ENCODE peak calls at places on chromosomes 3 and 15, in nine cellular contexts. W is brain microvascular endothelial cell; A is stimulated activated CD8-positive, alpha-beta memory T cell treated with anti-CD3 and anti-CD28 coated beads, Interleukin-7, amount 100 ng/mL, for 1 hour; D is Calu3; F is SK-N-SH; C is NCI-H2029 treated with DMSO at 0.1 percent for 48 hours; O is activated naive CD4-positive, alpha-beta T cell treated with anti-CD3 and anti-CD28 coated beads, Interleukin-2, amount 50 U/mL, for 16 hours; X is stimulated activated CD4-positive, alpha-beta T cell treated with anti-CD3 and anti-CD28 coated beads, Interleukin-1b, Interleukin-23, amount 100 ng/mL, for 24 hours; B is NCI-H1092 treated with DMSO at 0.1 percent for 48 hours. Z is an unnamed sample.

GRCh38 chr3:123949606-123950005 is 11.4 kb downstream of the CCDC14 start:
- DNase-seq in C (no peak), W (peak; percentile 55), A (no peak), F (no peak), O (no peak), D (no peak), B (no peak), X (no peak), Z (no peak)

GRCh38 chr3:138440596-138440995 is 6.2 kb downstream of the ESYT3 start:
- DNase-seq in C (no peak), F (peak; percentile 7), A (no peak), D (no peak), X (no peak), B (no peak), W (peak; percentile 7), O (no peak), Z (no peak)

GRCh38 chr3:115710799-115711198 is 87.5 kb downstream of the GAP43 start:
- DNase-seq in O (no peak), B (no peak), C (no peak), D (no peak), W (peak; percentile 32), F (no peak), X (no peak), A (no peak), Z (no peak)

GRCh38 chr15:63904042-63904441 is 70.3 kb upstream of the HERC1 start:
- DNase-seq in B (no peak), X (no peak), A (no peak), F (no peak), C (no peak), D (no peak), O (no peak), W (no peak), Z (no peak)

GRCh38 chr3:137509354-137510045 is 254.6 kb upstream of the SOX14 start:
- DNase-seq in D (no peak), F (peak; percentile 7), O (no peak), W (no peak), X (no peak), C (no peak), B (peak; percentile 24), A (no peak), Z (no peak)

GRCh38 chr3:61690016-61690415 is 128.6 kb downstream of the PTPRG start:
- DNase-seq in B (no peak), D (no peak), W (no peak), C (no peak), X (no peak), F (no peak), A (no peak), O (no peak), Z (no peak)

GRCh38 chr3:184005981-184006507 is 11.6 kb downstream of the ABCC5 start:
- DNase-seq in W (peak; percentile 12), F (no peak), A (no peak), D (peak; percentile 92), B (peak; percentile 92), C (peak; percentile 96), X (no peak), O (peak; percentile 26), Z (no peak)

GRCh38 chr15:88637841-88638625 is 783 bp upstream of the ISG20 start:
- DNase-seq in O (no peak), A (no peak), D (no peak), W (no peak), B (no peak), F (no peak), C (no peak), X (no peak), Z (no peak)

GRCh38 chr3:14602006-14602803 is 49.4 kb upstream of the CCDC174 start:
- DNase-seq in X (no peak), B (no peak), A (no peak), O (no peak), D (peak; percentile 41), C (no peak), W (no peak), F (peak; percentile 83), Z (no peak)

GRCh38 chr3:99484871-99485270 is 153.5 kb upstream of the COL8A1 start:
- DNase-seq in C (no peak), W (peak; percentile 56), O (no peak), X (no peak), F (no peak), A (no peak), B (no peak), D (no peak), Z (no peak)

GRCh38 chr3:155202626-155203025 is 90.9 kb downstream of the STRIT1 start:
- DNase-seq in D (no peak), F (no peak), B (no peak), W (no peak), A (no peak), O (no peak), X (no peak), C (no peak), Z (no peak)

GRCh38 chr15:47377465-47377864 is 339.8 kb upstream of the SEMA6D start:
- DNase-seq in C (no peak), O (no peak), X (no peak), W (no peak), A (no peak), D (no peak), F (no peak), B (no peak), Z (no peak)

GRCh38 chr15:81001180-81002003 is 669 bp downstream of the TLNRD1 start:
- DNase-seq in W (no peak), D (peak; percentile 72), X (peak; percentile 4), B (no peak), O (peak; percentile 46), C (no peak), F (peak; percentile 77), A (no peak), Z (peak; percentile 65)

GRCh38 chr3:187618732-187619131 is 51.5 kb downstream of the SST start:
- DNase-seq in B (no peak), C (no peak), O (no peak), D (no peak), W (no peak), F (no peak), X (no peak), A (no peak), Z (no peak)

GRCh38 chr15:101411588-101411987 is 77.9 kb downstream of the PCSK6 start:
- DNase-seq in B (no peak), W (no peak), O (no peak), D (no peak), X (no peak), A (no peak), F (no peak), C (no peak), Z (no peak)